ENCODE peak calls at places on chromosomes 3 and 15, in four cellular contexts. E, S, X and Z are unnamed samples.
A peak's percentile ranks its signal among the peaks of the same experiment; 100 is the strongest.

GRCh38 chr15:70863450-70864218 is 9.7 kb upstream of the LARP6 start:
- DNase-seq in E (peak; percentile 79), S (peak; percentile 36), X (no peak), Z (no peak)

GRCh38 chr15:69862540-69862939 is 235.2 kb downstream of the TLE3 start:
- DNase-seq in E (no peak), S (no peak), X (no peak), Z (no peak)

GRCh38 chr3:32403663-32404062 is 12.0 kb downstream of the CMTM7 start:
- DNase-seq in E (no peak), S (no peak), X (no peak), Z (no peak)

GRCh38 chr3:138326866-138327595 is 2.6 kb downstream of the NME9 start:
- DNase-seq in E (no peak), S (no peak), X (no peak), Z (no peak)

GRCh38 chr3:170506556-170506955 is 79.3 kb downstream of the SLC7A14 start:
- DNase-seq in E (peak; percentile 61), S (no peak), X (peak; percentile 26), Z (no peak)

GRCh38 chr15:62150445-62150844 is 14.6 kb downstream of the C2CD4B start:
- DNase-seq in E (no peak), S (peak; percentile 29), X (no peak), Z (no peak)

GRCh38 chr15:77026501-77027110 is 31.7 kb downstream of the PSTPIP1 start:
- DNase-seq in E (no peak), S (no peak), X (peak; percentile 44), Z (peak; percentile 6)

GRCh38 chr3:124813541-124813940 is 73.6 kb downstream of the ITGB5 start:
- DNase-seq in E (no peak), S (no peak), X (no peak), Z (no peak)

GRCh38 chr15:89556413-89557262 is 18.6 kb upstream of the TICRR start:
- DNase-seq in E (peak; percentile 71), S (peak; percentile 74), X (peak; percentile 85), Z (peak; percentile 44)

GRCh38 chr3:36493051-36493450 is 112.7 kb downstream of the STAC start:
- DNase-seq in E (no peak), S (no peak), X (no peak), Z (no peak)

GRCh38 chr15:28994142-28994829 is 108.5 kb downstream of the APBA2 start:
- DNase-seq in E (no peak), S (no peak), X (no peak), Z (no peak)

GRCh38 chr3:119891944-119892721 is 110.2 kb downstream of the NR1I2 start:
- DNase-seq in E (peak; percentile 76), S (peak; percentile 61), X (peak; percentile 79), Z (peak; percentile 10)

GRCh38 chr3:135499426-135499825 is 466.1 kb upstream of the PPP2R3A start:
- DNase-seq in E (peak; percentile 10), S (no peak), X (no peak), Z (no peak)

GRCh38 chr3:135500034-135500433 is 465.5 kb upstream of the PPP2R3A start:
- DNase-seq in E (no peak), S (no peak), X (no peak), Z (no peak)

GRCh38 chr3:135503429-135504083 is 462.0 kb upstream of the PPP2R3A start:
- DNase-seq in E (peak; percentile 74), S (peak; percentile 52), X (peak; percentile 74), Z (peak; percentile 73)

GRCh38 chr3:135504084-135504685 is 461.3 kb upstream of the PPP2R3A start:
- DNase-seq in E (no peak), S (no peak), X (no peak), Z (no peak)
- TF ChIP-seq CTCF in E (no peak), S (no peak), X (no peak), Z (no peak)

DNA sequence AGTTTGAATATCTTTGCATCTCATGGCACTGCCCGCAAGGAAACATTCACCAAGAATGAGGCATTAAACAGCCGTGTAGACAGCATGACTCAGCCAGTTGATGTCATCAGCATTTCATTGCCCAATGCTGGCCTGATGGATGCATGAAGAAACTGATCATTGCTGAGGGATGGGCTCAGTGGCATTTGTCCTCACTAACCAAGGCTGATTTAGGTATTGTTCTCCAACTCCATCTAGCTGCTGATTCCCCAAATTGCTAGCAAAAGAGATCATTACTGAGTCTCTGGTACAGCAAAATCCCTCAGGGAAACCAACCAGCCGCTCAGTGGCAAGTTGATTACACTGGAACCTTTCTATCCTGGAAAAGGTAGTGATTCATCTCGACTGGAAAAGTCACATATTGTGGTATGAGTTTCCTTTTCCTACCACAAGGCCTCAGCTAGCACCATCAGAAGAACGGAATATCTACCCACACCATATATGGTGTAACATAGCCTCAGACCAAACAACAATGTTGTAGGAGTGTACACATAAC is 186.5 kb upstream of the GAP43 start:
- DNase-seq in E (peak; percentile 96), S (no peak), X (no peak), Z (no peak)
- TF ChIP-seq CTCF in E (peak; percentile 65), S (no peak), X (peak; percentile 56), Z (no peak)

GRCh38 chr3:47404420-47404819 is 23.6 kb downstream of the PTPN23 start:
- DNase-seq in E (no peak), S (no peak), X (no peak), Z (no peak)
- TF ChIP-seq CTCF in E (no peak), S (no peak), X (no peak), Z (no peak)

GRCh38 chr15:53586815-53587214 is 172.6 kb downstream of the WDR72 start:
- DNase-seq in E (no peak), S (peak; percentile 65), X (peak; percentile 60), Z (peak; percentile 39)
- TF ChIP-seq CTCF in E (no peak), S (peak; percentile 50), X (no peak), Z (peak; percentile 76)